ENCODE peak calls at places on chromosomes 13 and 19, in nine cellular contexts. B is choroid plexus epithelial cell; V is effector memory CD4-positive, alpha-beta T cell; A is occipital lobe; O is activated T-cell treated with anti-CD3 and anti-CD28 coated beads for 24 hours; D is HTR-8/SVneo; E is RCC 7860; G is T-helper 17 cell; R is OCI-LY7. F is an unnamed sample.

GRCh38 chr19:2015611-2015950 is at the start of gene BTBD2:
- DNase-seq in V (peak), A (peak), O (peak), G (peak), D (no peak), E (peak), B (peak), R (peak), F (peak)

GRCh38 chr13:51422484-51422883 is 30.4 kb downstream of the INTS6 start:
- DNase-seq in E (no peak), R (no peak), A (no peak), O (no peak), D (no peak), V (no peak), B (no peak), G (no peak), F (no peak)

GRCh38 chr13:103140001-103140671 is 73.9 kb upstream of the SLC10A2 start:
- DNase-seq in D (peak), O (no peak), A (no peak), V (no peak), E (peak), R (peak), G (no peak), B (peak), F (no peak)

GRCh38 chr13:98984983-98985382 is 7.1 kb upstream of the DOCK9 start:
- DNase-seq in O (no peak), R (no peak), V (no peak), E (no peak), G (no peak), D (no peak), B (no peak), A (no peak), F (no peak)

GRCh38 chr13:34308725-34309124 is 490.8 kb downstream of the RFC3 start:
- DNase-seq in G (no peak), R (no peak), D (no peak), A (no peak), O (no peak), E (no peak), B (peak), V (no peak), F (no peak)

GRCh38 chr13:51832471-51833152 is 12.4 kb downstream of the TMEM272 start:
- DNase-seq in B (peak), E (no peak), A (no peak), O (no peak), D (no peak), V (peak), G (no peak), R (peak), F (no peak)

GRCh38 chr19:751501-752341 is 809 bp downstream of the MISP start:
- DNase-seq in E (peak), O (no peak), D (peak), V (no peak), G (no peak), R (no peak), A (no peak), B (peak), F (no peak)

GRCh38 chr13:20566424-20566916 is 487 bp upstream of the IFT88 start:
- DNase-seq in O (no peak), V (peak), B (no peak), A (peak), G (no peak), E (peak), R (no peak), D (peak), F (peak)

GRCh38 chr13:94858856-94859811 is 146.8 kb upstream of the SOX21 start:
- DNase-seq in E (no peak), G (no peak), A (peak), V (no peak), B (peak), D (no peak), R (no peak), O (no peak), F (no peak)

GRCh38 chr19:12936582-12936981 is 1.8 kb upstream of the CALR start:
- DNase-seq in V (no peak), O (no peak), D (no peak), B (no peak), G (no peak), A (no peak), E (no peak), R (peak), F (no peak)

GRCh38 chr19:37990362-37990761 is 83.4 kb downstream of the SIPA1L3 start:
- DNase-seq in B (peak), R (no peak), E (no peak), G (no peak), V (no peak), O (no peak), D (no peak), A (no peak), F (no peak)